ENCODE peak calls at places on chromosomes 11 and 22, in five cellular contexts. One of them, this sample, is unnamed.

GRCh38 chr22:35589071-35589735 is 27.9 kb downstream of the MB start:
- DNase-seq in cardiac fibroblast: peak
- DNase-seq in uterus: peak
- DNase-seq in K562: no peak
- DNase-seq in mammary epithelial cell: peak
- DNase-seq in this sample: no peak

GRCh38 chr11:12474871-12475270 is 97.5 kb downstream of the PARVA start:
- DNase-seq in cardiac fibroblast: no peak
- DNase-seq in uterus: no peak
- DNase-seq in K562: no peak
- DNase-seq in mammary epithelial cell: no peak
- DNase-seq in this sample: no peak

GRCh38 chr11:12813371-12814225 is 139.4 kb downstream of the TEAD1 start:
- DNase-seq in mammary epithelial cell: peak
- DNase-seq in uterus: peak
- DNase-seq in cardiac fibroblast: peak
- DNase-seq in K562: peak
- DNase-seq in this sample: no peak

GRCh38 chr11:118909619-118910308 is 16.0 kb downstream of the BCL9L start:
- DNase-seq in cardiac fibroblast: no peak
- DNase-seq in K562: no peak
- DNase-seq in mammary epithelial cell: peak
- DNase-seq in uterus: no peak
- DNase-seq in this sample: no peak

GRCh38 chr22:35777335-35777975 is 59.8 kb downstream of the APOL5 start:
- DNase-seq in cardiac fibroblast: peak
- DNase-seq in mammary epithelial cell: peak
- DNase-seq in K562: no peak
- DNase-seq in uterus: no peak
- DNase-seq in this sample: no peak

GRCh38 chr11:17408641-17409040 is 20.2 kb upstream of the KCNJ11 start:
- DNase-seq in cardiac fibroblast: no peak
- DNase-seq in uterus: no peak
- DNase-seq in mammary epithelial cell: no peak
- DNase-seq in K562: no peak
- DNase-seq in this sample: no peak

GRCh38 chr11:94791216-94791889 is 23.2 kb downstream of the AMOTL1 start:
- DNase-seq in mammary epithelial cell: no peak
- DNase-seq in cardiac fibroblast: peak
- DNase-seq in uterus: no peak
- DNase-seq in K562: no peak
- DNase-seq in this sample: no peak

GRCh38 chr11:1104411-1105182 is 29.9 kb downstream of the MUC2 start:
- DNase-seq in cardiac fibroblast: no peak
- DNase-seq in mammary epithelial cell: no peak
- DNase-seq in K562: no peak
- DNase-seq in uterus: no peak
- DNase-seq in this sample: no peak

GRCh38 chr22:40436460-40437431 is 66.4 kb downstream of the SGSM3 start:
- DNase-seq in uterus: peak
- DNase-seq in cardiac fibroblast: peak
- DNase-seq in K562: peak
- DNase-seq in mammary epithelial cell: peak
- DNase-seq in this sample: no peak

GRCh38 chr22:28821452-28821851 is 21.1 kb upstream of the XBP1 start:
- DNase-seq in mammary epithelial cell: no peak
- DNase-seq in cardiac fibroblast: no peak
- DNase-seq in K562: no peak
- DNase-seq in uterus: no peak
- DNase-seq in this sample: no peak

GRCh38 chr11:45025716-45026492 is 75.2 kb upstream of the TP53I11 start:
- DNase-seq in cardiac fibroblast: peak
- DNase-seq in K562: no peak
- DNase-seq in mammary epithelial cell: no peak
- DNase-seq in uterus: no peak
- DNase-seq in this sample: no peak

GRCh38 chr11:27722945-27723344 is 22.7 kb upstream of the BDNF start:
- DNase-seq in K562: no peak
- DNase-seq in uterus: no peak
- DNase-seq in mammary epithelial cell: no peak
- DNase-seq in cardiac fibroblast: no peak
- DNase-seq in this sample: no peak
- H3K4me3 ChIP-seq in K562: no peak
- H3K4me3 ChIP-seq in uterus: no peak
- H3K4me3 ChIP-seq in mammary epithelial cell: no peak
- H3K4me3 ChIP-seq in cardiac fibroblast: peak
- H3K4me3 ChIP-seq in this sample: peak

GRCh38 chr11:62883677-62884076 is 3.0 kb downstream of the SLC3A2 start:
- DNase-seq in uterus: no peak
- DNase-seq in K562: no peak
- DNase-seq in cardiac fibroblast: no peak
- DNase-seq in mammary epithelial cell: no peak
- DNase-seq in this sample: no peak
- H3K4me3 ChIP-seq in uterus: no peak
- H3K4me3 ChIP-seq in K562: peak
- H3K4me3 ChIP-seq in cardiac fibroblast: peak
- H3K4me3 ChIP-seq in mammary epithelial cell: peak
- H3K4me3 ChIP-seq in this sample: peak

DNA sequence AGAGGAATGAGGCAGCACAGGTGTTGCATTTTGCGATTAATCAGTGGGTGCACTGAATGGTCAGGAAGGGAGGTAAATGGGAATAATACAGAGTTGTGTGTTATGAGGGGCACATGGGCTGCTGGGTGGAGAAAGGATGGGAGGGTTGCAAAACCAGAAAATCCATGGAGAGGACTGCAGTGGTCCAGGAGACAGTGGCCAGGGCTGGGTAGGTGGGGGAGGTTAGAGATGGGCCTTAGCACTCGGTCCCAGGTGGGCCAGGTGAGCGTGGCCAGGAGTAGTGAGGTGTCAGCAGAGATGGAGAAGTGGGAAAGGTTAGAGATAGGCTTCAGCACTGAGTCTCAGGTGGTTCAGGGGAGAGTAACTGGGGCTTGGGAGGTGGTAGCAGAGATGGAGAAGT is 399.1 kb upstream of the LARGE1 start:
- DNase-seq in mammary epithelial cell: no peak
- DNase-seq in uterus: no peak
- DNase-seq in K562: no peak
- DNase-seq in cardiac fibroblast: no peak
- DNase-seq in this sample: no peak
- H3K4me3 ChIP-seq in mammary epithelial cell: no peak
- H3K4me3 ChIP-seq in uterus: no peak
- H3K4me3 ChIP-seq in K562: no peak
- H3K4me3 ChIP-seq in cardiac fibroblast: no peak
- H3K4me3 ChIP-seq in this sample: no peak

GRCh38 chr22:17920145-17920605 is 104.2 kb downstream of the MICAL3 start:
- DNase-seq in uterus: no peak
- DNase-seq in mammary epithelial cell: peak
- DNase-seq in cardiac fibroblast: peak
- DNase-seq in K562: peak
- DNase-seq in this sample: no peak
- H3K4me3 ChIP-seq in uterus: no peak
- H3K4me3 ChIP-seq in mammary epithelial cell: no peak
- H3K4me3 ChIP-seq in cardiac fibroblast: no peak
- H3K4me3 ChIP-seq in K562: peak
- H3K4me3 ChIP-seq in this sample: peak

GRCh38 chr11:18791175-18792065 is at the start of gene PTPN5:
- DNase-seq in mammary epithelial cell: peak
- DNase-seq in K562: no peak
- DNase-seq in cardiac fibroblast: peak
- DNase-seq in uterus: no peak
- DNase-seq in this sample: peak

GRCh38 chr11:18789942-18790341 is 1.7 kb downstream of the PTPN5 start:
- DNase-seq in K562: no peak
- DNase-seq in cardiac fibroblast: no peak
- DNase-seq in mammary epithelial cell: no peak
- DNase-seq in uterus: no peak
- DNase-seq in this sample: peak

GRCh38 chr11:18792827-18793226 is 1.2 kb upstream of the PTPN5 start:
- DNase-seq in K562: no peak
- DNase-seq in uterus: no peak
- DNase-seq in mammary epithelial cell: no peak
- DNase-seq in cardiac fibroblast: no peak
- DNase-seq in this sample: no peak

GRCh38 chr11:18790820-18791174 is 801 bp downstream of the PTPN5 start:
- DNase-seq in uterus: no peak
- DNase-seq in mammary epithelial cell: no peak
- DNase-seq in cardiac fibroblast: no peak
- DNase-seq in K562: no peak
- DNase-seq in this sample: no peak

GRCh38 chr11:18792066-18792591 is 531 bp upstream of the PTPN5 start:
- DNase-seq in K562: no peak
- DNase-seq in cardiac fibroblast: no peak
- DNase-seq in uterus: no peak
- DNase-seq in mammary epithelial cell: peak
- DNase-seq in this sample: no peak
- H3K4me3 ChIP-seq in K562: no peak
- H3K4me3 ChIP-seq in cardiac fibroblast: no peak
- H3K4me3 ChIP-seq in uterus: no peak
- H3K4me3 ChIP-seq in mammary epithelial cell: no peak
- H3K4me3 ChIP-seq in this sample: peak

DNA sequence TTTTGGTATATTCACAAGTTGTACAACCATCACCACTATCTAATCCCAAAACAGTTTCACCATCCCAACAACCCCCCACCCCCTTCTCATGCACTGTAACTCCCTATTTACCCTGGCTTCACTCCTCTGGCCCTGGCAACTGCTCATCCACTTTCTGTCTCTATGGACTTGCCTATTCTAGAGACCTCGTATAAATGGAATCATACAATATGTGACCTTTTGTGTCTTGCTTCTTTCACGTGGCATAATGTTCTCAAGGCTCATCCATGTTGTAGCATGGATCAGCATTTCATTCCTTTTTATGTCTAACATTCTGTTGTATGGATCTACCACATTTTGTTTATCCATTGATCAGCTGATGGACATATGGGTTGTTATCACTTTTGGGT is 46.1 kb downstream of the GDPD5 start:
- DNase-seq in K562: no peak
- DNase-seq in cardiac fibroblast: no peak
- DNase-seq in mammary epithelial cell: no peak
- DNase-seq in uterus: no peak
- DNase-seq in this sample: no peak
- H3K4me3 ChIP-seq in K562: no peak
- H3K4me3 ChIP-seq in cardiac fibroblast: no peak
- H3K4me3 ChIP-seq in mammary epithelial cell: no peak
- H3K4me3 ChIP-seq in uterus: no peak
- H3K4me3 ChIP-seq in this sample: no peak

DNA sequence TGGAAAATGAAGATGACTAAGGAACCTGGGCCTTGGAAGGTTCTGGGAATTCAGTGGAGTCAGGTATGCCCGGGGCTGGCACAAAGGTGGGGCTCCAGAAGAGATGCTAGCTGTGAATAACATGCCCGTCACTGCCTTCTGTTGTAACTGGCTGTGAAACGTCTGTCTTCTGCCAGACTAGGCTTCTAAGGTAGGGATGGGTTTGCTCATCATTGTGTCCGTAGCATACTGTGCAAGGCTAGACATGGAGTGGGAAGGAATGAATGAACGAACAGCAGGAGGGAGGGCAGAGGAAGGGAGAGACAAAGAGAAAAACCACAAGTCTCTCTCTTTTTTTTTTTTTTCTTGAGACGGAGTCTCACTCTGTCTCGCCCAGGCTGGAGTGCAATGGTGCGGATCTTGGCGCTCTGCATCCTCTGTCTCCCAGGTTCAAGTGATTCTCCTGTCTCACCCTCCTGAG is 327.4 kb downstream of the MN1 start:
- DNase-seq in cardiac fibroblast: peak
- DNase-seq in uterus: no peak
- DNase-seq in K562: no peak
- DNase-seq in mammary epithelial cell: peak
- DNase-seq in this sample: no peak
- H3K4me3 ChIP-seq in cardiac fibroblast: no peak
- H3K4me3 ChIP-seq in uterus: no peak
- H3K4me3 ChIP-seq in K562: no peak
- H3K4me3 ChIP-seq in mammary epithelial cell: peak
- H3K4me3 ChIP-seq in this sample: no peak

GRCh38 chr11:9600651-9601040 is 27.2 kb downstream of the WEE1 start:
- DNase-seq in mammary epithelial cell: peak
- DNase-seq in K562: no peak
- DNase-seq in uterus: no peak
- DNase-seq in cardiac fibroblast: no peak
- DNase-seq in this sample: no peak
- H3K4me3 ChIP-seq in mammary epithelial cell: no peak
- H3K4me3 ChIP-seq in K562: no peak
- H3K4me3 ChIP-seq in uterus: no peak
- H3K4me3 ChIP-seq in cardiac fibroblast: no peak
- H3K4me3 ChIP-seq in this sample: no peak

GRCh38 chr22:19178659-19179471 is at the start of gene SLC25A1:
- DNase-seq in K562: peak
- DNase-seq in uterus: peak
- DNase-seq in mammary epithelial cell: peak
- DNase-seq in cardiac fibroblast: peak
- DNase-seq in this sample: peak

GRCh38 chr22:19178065-19178658 is 374 bp downstream of the SLC25A1 start:
- DNase-seq in mammary epithelial cell: peak
- DNase-seq in uterus: no peak
- DNase-seq in cardiac fibroblast: peak
- DNase-seq in K562: peak
- DNase-seq in this sample: peak

GRCh38 chr22:19180740-19181410 is 2.3 kb upstream of the SLC25A1 start:
- DNase-seq in cardiac fibroblast: no peak
- DNase-seq in uterus: no peak
- DNase-seq in K562: no peak
- DNase-seq in mammary epithelial cell: no peak
- DNase-seq in this sample: no peak

GRCh38 chr22:19180234-19180633 is 1.7 kb upstream of the SLC25A1 start:
- DNase-seq in uterus: no peak
- DNase-seq in cardiac fibroblast: no peak
- DNase-seq in mammary epithelial cell: no peak
- DNase-seq in K562: no peak
- DNase-seq in this sample: no peak

DNA sequence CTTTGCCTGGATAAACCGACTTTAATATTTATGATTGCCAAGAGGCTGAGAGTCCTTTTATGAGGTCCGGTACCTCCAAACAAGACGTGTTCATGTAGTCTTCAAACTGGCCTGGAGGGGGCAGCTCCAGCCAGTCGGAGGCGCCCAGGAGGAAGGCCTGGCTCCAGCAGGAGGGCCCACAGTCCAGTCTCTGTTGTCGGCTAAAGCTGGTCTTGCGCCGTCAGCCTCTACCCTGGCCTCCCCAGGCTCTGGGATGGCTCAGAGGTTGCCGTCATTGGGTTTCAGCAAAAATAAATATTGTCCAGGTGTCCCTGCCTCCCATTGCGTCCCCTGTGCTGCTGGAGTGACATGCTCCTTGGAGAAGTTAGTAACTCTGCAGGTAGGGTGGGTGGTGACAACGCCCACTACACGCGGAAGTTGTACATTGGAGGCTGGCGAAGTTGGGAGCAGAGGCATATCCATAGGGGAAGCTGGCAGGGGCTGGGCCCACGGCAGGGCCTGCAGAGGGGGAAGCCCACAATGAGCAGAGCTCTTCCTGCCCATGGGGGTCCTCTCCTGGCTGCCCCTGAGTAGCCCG is 1.0 kb upstream of the SLC25A1 start:
- DNase-seq in mammary epithelial cell: peak
- DNase-seq in cardiac fibroblast: peak
- DNase-seq in uterus: peak
- DNase-seq in K562: peak
- DNase-seq in this sample: peak
- H3K4me3 ChIP-seq in mammary epithelial cell: peak
- H3K4me3 ChIP-seq in cardiac fibroblast: peak
- H3K4me3 ChIP-seq in uterus: peak
- H3K4me3 ChIP-seq in K562: peak
- H3K4me3 ChIP-seq in this sample: peak

GRCh38 chr11:111298466-111299110 is at the start of gene POU2AF3:
- DNase-seq in mammary epithelial cell: no peak
- DNase-seq in cardiac fibroblast: no peak
- DNase-seq in K562: no peak
- DNase-seq in uterus: no peak
- DNase-seq in this sample: no peak
- H3K4me3 ChIP-seq in mammary epithelial cell: peak
- H3K4me3 ChIP-seq in cardiac fibroblast: peak
- H3K4me3 ChIP-seq in K562: no peak
- H3K4me3 ChIP-seq in uterus: peak
- H3K4me3 ChIP-seq in this sample: peak

This sample was measured in coronary artery.